ENCODE peak calls at places on chromosomes 16 and 17, in six cellular contexts. D is H54, H is omental fat pad, L is substantia nigra, K is ureter, G is right cardiac atrium. V is an unnamed sample.
A peak's percentile ranks its signal among the peaks of the same experiment; 100 is the strongest.

GRCh38 chr17:57892820-57893595 is 43.2 kb upstream of the MRPS23 start:
- DNase-seq in D (peak; percentile 97), H (peak; percentile 78), L (peak; percentile 71), K (peak; percentile 93), G (peak; percentile 93), V (peak; percentile 98)

GRCh38 chr17:858941-859452 is 76.8 kb downstream of the MRM3 start:
- DNase-seq in D (no peak), H (no peak), L (no peak), K (no peak), G (no peak), V (no peak)

GRCh38 chr17:60602385-60602742 is 2.4 kb downstream of the PPM1D start:
- DNase-seq in D (no peak), H (no peak), L (no peak), K (no peak), G (no peak), V (no peak)

GRCh38 chr16:19432429-19432828 is 14.7 kb downstream of the TMC5 start:
- DNase-seq in D (no peak), H (no peak), L (no peak), K (no peak), G (no peak), V (no peak)

GRCh38 chr16:57846078-57846697 is 43.9 kb upstream of the KIFC3 start:
- DNase-seq in D (no peak), H (no peak), L (no peak), K (no peak), G (no peak), V (no peak)

GRCh38 chr17:78884148-78884870 is 18.7 kb downstream of the CEP295NL start:
- DNase-seq in D (no peak), H (no peak), L (peak; percentile 42), K (no peak), G (no peak), V (peak; percentile 53)

GRCh38 chr16:75234856-75235696 is 16.3 kb downstream of the CTRB1 start:
- DNase-seq in D (no peak), H (no peak), L (no peak), K (no peak), G (no peak), V (no peak)

GRCh38 chr17:68892193-68892592 is 63.0 kb downstream of the ABCA8 start:
- DNase-seq in D (no peak), H (no peak), L (no peak), K (no peak), G (no peak), V (no peak)

GRCh38 chr17:31494259-31495048 is 103.0 kb downstream of the RAB11FIP4 start:
- DNase-seq in D (no peak), H (no peak), L (no peak), K (no peak), G (no peak), V (no peak)

GRCh38 chr17:29292071-29292991 is 1.6 kb downstream of the NUFIP2 start:
- DNase-seq in D (peak; percentile 52), H (no peak), L (peak; percentile 35), K (peak; percentile 79), G (peak; percentile 80), V (peak; percentile 63)

V was measured in adrenal gland.